ENCODE peak calls at places on chromosomes 1 and 21, in four cellular contexts. One of them, this sample, is unnamed.

GRCh38 chr1:10866314-10867091 is 70.1 kb upstream of the CASZ1 start:
- DNase-seq in uterus: peak; percentile 35
- DNase-seq in transverse colon: peak; percentile 16
- DNase-seq in GM12878: no peak
- DNase-seq in this sample: peak; percentile 10

GRCh38 chr1:70909262-70909817 is 138.3 kb downstream of the PTGER3 start:
- DNase-seq in uterus: no peak
- DNase-seq in GM12878: no peak
- DNase-seq in transverse colon: no peak
- DNase-seq in this sample: no peak

GRCh38 chr1:194341587-194341986 is 1155.2 kb upstream of the B3GALT2 start:
- DNase-seq in GM12878: no peak
- DNase-seq in uterus: no peak
- DNase-seq in transverse colon: no peak
- DNase-seq in this sample: no peak

GRCh38 chr1:3918966-3919611 is 19.0 kb upstream of the C1orf174 start:
- DNase-seq in GM12878: no peak
- DNase-seq in uterus: no peak
- DNase-seq in transverse colon: no peak
- DNase-seq in this sample: no peak

GRCh38 chr1:38068220-38068979 is 21.8 kb upstream of the POU3F1 start:
- DNase-seq in GM12878: no peak
- DNase-seq in transverse colon: no peak
- DNase-seq in uterus: no peak
- DNase-seq in this sample: no peak

GRCh38 chr1:204369006-204369726 is 9.4 kb upstream of the PLEKHA6 start:
- DNase-seq in transverse colon: no peak
- DNase-seq in uterus: no peak
- DNase-seq in GM12878: no peak
- DNase-seq in this sample: no peak

GRCh38 chr1:211825990-211826389 is 4.6 kb downstream of the LPGAT1 start:
- DNase-seq in uterus: no peak
- DNase-seq in GM12878: no peak
- DNase-seq in transverse colon: no peak
- DNase-seq in this sample: no peak

GRCh38 chr1:203440780-203441179 is 34.8 kb upstream of the PRELP start:
- DNase-seq in transverse colon: peak; percentile 83
- DNase-seq in uterus: peak; percentile 86
- DNase-seq in GM12878: no peak
- DNase-seq in this sample: peak; percentile 57

GRCh38 chr21:37551406-37552355 is 185.1 kb downstream of the DYRK1A start:
- DNase-seq in GM12878: no peak
- DNase-seq in transverse colon: no peak
- DNase-seq in uterus: peak; percentile 51
- DNase-seq in this sample: no peak

GRCh38 chr21:37548521-37548981 is 182.0 kb downstream of the DYRK1A start:
- DNase-seq in GM12878: no peak
- DNase-seq in transverse colon: no peak
- DNase-seq in uterus: no peak
- DNase-seq in this sample: no peak

GRCh38 chr21:37547615-37547975 is 181.0 kb downstream of the DYRK1A start:
- DNase-seq in uterus: no peak
- DNase-seq in GM12878: no peak
- DNase-seq in transverse colon: no peak
- DNase-seq in this sample: no peak

GRCh38 chr21:37552496-37553399 is 186.2 kb downstream of the DYRK1A start:
- DNase-seq in GM12878: no peak
- DNase-seq in uterus: no peak
- DNase-seq in transverse colon: no peak
- DNase-seq in this sample: no peak

DNA sequence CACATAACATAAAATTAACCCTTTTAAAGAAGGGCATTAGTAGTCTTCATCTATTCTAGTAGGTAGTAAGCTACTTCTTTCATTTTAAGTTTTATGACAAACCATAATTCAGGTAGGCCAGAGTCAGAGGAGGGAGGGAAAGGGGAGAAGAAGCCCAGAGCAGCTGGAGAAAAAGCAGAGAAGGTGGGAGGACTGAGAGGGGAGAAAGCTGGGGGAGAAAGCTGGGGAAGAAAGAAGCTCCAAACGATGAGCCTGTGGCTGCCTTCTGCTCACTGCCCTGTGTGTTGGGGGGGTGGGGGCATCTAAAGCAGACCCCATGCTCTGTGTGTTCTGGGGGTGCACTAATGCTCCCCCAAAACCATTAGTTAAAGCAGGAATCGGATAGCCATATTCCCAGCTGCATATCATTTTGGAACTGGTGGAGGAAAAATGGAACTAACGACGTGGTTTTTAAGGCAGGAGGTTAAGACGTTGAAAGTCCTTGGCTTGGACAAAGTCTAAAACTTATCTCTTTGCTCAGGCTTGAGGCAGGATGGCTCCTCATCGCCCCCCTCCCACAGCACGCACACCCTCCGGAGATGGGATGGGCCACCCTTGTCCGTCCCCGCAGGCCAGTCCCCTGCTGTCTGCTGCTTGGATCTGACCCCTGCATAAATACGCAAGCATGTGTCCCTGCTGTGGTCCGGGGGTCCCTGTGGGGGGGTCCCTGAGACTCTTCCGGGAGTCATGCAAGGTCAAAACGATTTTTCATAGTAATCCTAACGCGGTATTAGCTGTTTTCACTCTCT is 184.2 kb downstream of the DYRK1A start:
- DNase-seq in transverse colon: no peak
- DNase-seq in GM12878: no peak
- DNase-seq in uterus: no peak
- DNase-seq in this sample: no peak
- H3K4me3 ChIP-seq in transverse colon: no peak overlapping the region
- H3K4me3 ChIP-seq in GM12878: no peak overlapping the region
- H3K4me3 ChIP-seq in uterus: peak overlapping the region; percentile 19
- H3K4me3 ChIP-seq in this sample: no peak overlapping the region

DNA sequence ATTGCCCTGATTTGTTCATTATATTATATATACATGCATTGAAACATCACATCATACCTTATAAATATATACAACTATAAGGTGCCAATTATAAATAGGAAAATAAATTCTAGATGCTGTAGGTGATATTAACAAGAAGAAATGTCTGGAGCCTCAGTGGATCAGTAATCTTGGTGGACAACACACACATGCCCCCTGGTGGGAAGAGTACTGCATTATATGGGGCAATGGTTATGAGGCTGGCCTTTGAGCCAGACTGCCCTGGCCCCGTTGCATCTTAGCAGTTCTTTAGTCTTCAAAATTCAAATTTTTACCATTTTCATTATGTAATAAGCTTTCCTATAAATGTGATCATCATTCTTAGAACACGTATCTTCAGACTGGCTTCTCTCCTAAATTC is 335.0 kb upstream of the GREM2 start:
- DNase-seq in GM12878: no peak
- DNase-seq in uterus: no peak
- DNase-seq in transverse colon: peak; percentile 40
- DNase-seq in this sample: peak; percentile 47
- TF ChIP-seq CTCF in GM12878: peak; percentile 26
- TF ChIP-seq CTCF in uterus: peak; percentile 17
- TF ChIP-seq CTCF in transverse colon: peak; percentile 64
- TF ChIP-seq CTCF in this sample: peak; percentile 43

DNA sequence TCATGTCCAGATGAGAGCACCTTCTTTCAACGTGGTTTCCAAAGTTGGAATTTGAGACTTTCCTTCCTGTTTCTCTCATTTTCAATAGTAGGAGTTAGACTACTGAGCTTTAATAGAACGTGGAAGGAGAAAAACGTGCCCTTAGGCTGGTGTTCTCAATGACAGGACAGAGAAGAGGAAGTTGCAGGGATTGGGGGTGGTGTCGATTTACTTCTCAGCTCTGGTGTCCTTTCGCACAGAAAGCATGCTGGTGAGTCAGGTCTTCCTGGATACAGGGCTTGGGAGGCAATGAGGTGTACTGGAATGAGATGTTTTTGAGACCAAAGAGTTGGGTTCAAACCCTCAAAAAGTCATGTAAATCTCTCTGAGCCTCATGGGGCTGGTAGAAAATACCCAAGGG is 67.1 kb downstream of the HIVEP3 start:
- DNase-seq in uterus: no peak
- DNase-seq in transverse colon: no peak
- DNase-seq in GM12878: no peak
- DNase-seq in this sample: peak; percentile 21
- H3K4me3 ChIP-seq in uterus: no peak overlapping the region
- H3K4me3 ChIP-seq in transverse colon: no peak overlapping the region
- H3K4me3 ChIP-seq in GM12878: no peak overlapping the region
- H3K4me3 ChIP-seq in this sample: no peak overlapping the region

GRCh38 chr1:66331641-66332523 is 202.1 kb upstream of the SGIP1 start:
- DNase-seq in transverse colon: peak; percentile 64
- DNase-seq in GM12878: no peak
- DNase-seq in uterus: peak; percentile 59
- DNase-seq in this sample: peak; percentile 65
- TF ChIP-seq CTCF in transverse colon: peak; percentile 32
- TF ChIP-seq CTCF in GM12878: no peak
- TF ChIP-seq CTCF in uterus: no peak
- TF ChIP-seq CTCF in this sample: no peak

GRCh38 chr1:22454476-22455056 is 2.9 kb downstream of the ZBTB40 start:
- DNase-seq in transverse colon: no peak
- DNase-seq in uterus: no peak
- DNase-seq in GM12878: no peak
- DNase-seq in this sample: no peak

GRCh38 chr1:22450421-22451021 is 1.1 kb upstream of the ZBTB40 start:
- DNase-seq in GM12878: no peak
- DNase-seq in transverse colon: no peak
- DNase-seq in uterus: no peak
- DNase-seq in this sample: no peak

GRCh38 chr1:22452401-22452963 is 831 bp downstream of the ZBTB40 start:
- DNase-seq in transverse colon: peak; percentile 26
- DNase-seq in GM12878: peak; percentile 9
- DNase-seq in uterus: peak; percentile 27
- DNase-seq in this sample: peak; percentile 19

GRCh38 chr1:22451702-22452400 is at the start of gene ZBTB40:
- DNase-seq in GM12878: peak; percentile 80
- DNase-seq in uterus: peak; percentile 97
- DNase-seq in transverse colon: peak; percentile 96
- DNase-seq in this sample: peak; percentile 98

GRCh38 chr1:22453181-22453580 is 1.5 kb downstream of the ZBTB40 start:
- DNase-seq in transverse colon: no peak
- DNase-seq in uterus: no peak
- DNase-seq in GM12878: no peak
- DNase-seq in this sample: no peak
- H3K4me3 ChIP-seq in transverse colon: no peak overlapping the region
- H3K4me3 ChIP-seq in uterus: no peak overlapping the region
- H3K4me3 ChIP-seq in GM12878: peak overlapping the region; percentile 89
- H3K4me3 ChIP-seq in this sample: no peak overlapping the region

GRCh38 chr1:97136971-97137370 is 415.4 kb downstream of the PTBP2 start:
- DNase-seq in transverse colon: no peak
- DNase-seq in uterus: no peak
- DNase-seq in GM12878: no peak
- DNase-seq in this sample: no peak

GRCh38 chr1:97137862-97138514 is 416.4 kb downstream of the PTBP2 start:
- DNase-seq in GM12878: peak; percentile 20
- DNase-seq in transverse colon: peak; percentile 10
- DNase-seq in uterus: peak; percentile 18
- DNase-seq in this sample: peak; percentile 72

GRCh38 chr1:97135972-97136371 is 414.4 kb downstream of the PTBP2 start:
- DNase-seq in transverse colon: no peak
- DNase-seq in uterus: no peak
- DNase-seq in GM12878: no peak
- DNase-seq in this sample: no peak

GRCh38 chr1:97139512-97139911 is 417.9 kb downstream of the PTBP2 start:
- DNase-seq in GM12878: no peak
- DNase-seq in transverse colon: no peak
- DNase-seq in uterus: no peak
- DNase-seq in this sample: no peak

DNA sequence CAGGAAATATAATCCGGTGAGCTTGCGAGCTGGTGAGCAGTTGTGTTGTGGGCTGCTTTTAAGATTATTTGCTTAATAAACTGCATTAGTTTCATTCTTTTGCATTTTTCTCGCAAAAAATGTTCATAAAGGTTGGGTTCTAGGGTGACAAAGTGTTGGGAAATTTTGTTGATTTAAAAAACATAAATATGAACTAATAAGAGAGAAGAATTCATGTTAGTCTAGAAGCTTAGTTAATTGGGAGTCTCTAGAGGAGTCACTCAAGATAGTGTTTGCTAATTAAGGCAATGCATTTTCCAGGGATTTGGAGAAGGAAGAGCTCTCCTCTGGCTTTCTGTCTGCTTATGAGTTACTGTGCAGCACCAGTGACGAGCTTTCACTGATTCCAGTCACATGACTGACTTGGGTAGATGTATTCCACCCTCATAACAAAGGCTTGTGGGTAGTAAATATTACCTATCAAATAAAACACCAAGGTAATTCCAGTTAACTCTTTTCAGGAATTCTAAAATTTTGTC is 417.0 kb downstream of the PTBP2 start:
- DNase-seq in transverse colon: no peak
- DNase-seq in uterus: no peak
- DNase-seq in GM12878: no peak
- DNase-seq in this sample: no peak
- TF ChIP-seq CTCF in transverse colon: no peak
- TF ChIP-seq CTCF in uterus: no peak
- TF ChIP-seq CTCF in GM12878: no peak
- TF ChIP-seq CTCF in this sample: no peak

DNA sequence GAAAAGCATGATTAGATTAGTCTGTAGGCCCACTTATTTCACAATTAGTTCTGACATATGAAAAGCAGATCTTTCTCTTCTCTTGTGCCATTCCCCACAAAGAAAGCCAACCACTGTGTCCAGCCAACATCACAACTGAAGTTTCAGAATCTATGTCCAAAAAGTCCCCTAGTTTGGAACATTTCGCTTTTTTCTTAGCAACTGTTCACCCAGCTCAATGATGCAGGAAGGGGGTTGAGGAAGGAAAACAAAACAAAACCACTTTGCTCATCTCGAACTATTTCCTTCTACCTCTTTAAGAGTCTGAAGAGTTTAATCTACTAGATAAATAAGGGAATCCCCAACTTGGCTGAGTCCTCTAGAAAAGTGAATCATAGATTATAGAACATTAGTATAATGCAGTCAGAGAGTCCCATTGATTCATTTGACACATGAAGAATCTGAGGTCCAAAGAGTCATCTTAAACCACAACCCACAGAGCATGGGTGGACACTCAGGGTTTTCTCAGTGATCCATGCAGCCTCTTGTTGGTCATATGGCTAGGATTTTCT is 159.3 kb upstream of the SGIP1 start:
- DNase-seq in GM12878: peak; percentile 96
- DNase-seq in transverse colon: no peak
- DNase-seq in uterus: no peak
- DNase-seq in this sample: peak; percentile 91
- H3K4me3 ChIP-seq in GM12878: no peak overlapping the region
- H3K4me3 ChIP-seq in transverse colon: no peak overlapping the region
- H3K4me3 ChIP-seq in uterus: no peak overlapping the region
- H3K4me3 ChIP-seq in this sample: no peak overlapping the region

GRCh38 chr1:223659711-223660110 is 5.8 kb downstream of the CAPN8 start:
- DNase-seq in uterus: no peak
- DNase-seq in GM12878: no peak
- DNase-seq in transverse colon: no peak
- DNase-seq in this sample: no peak
- TF ChIP-seq CTCF in uterus: no peak
- TF ChIP-seq CTCF in GM12878: no peak
- TF ChIP-seq CTCF in transverse colon: no peak
- TF ChIP-seq CTCF in this sample: no peak

GRCh38 chr1:63289135-63289534 is 33.2 kb upstream of the FOXD3 start:
- DNase-seq in transverse colon: no peak
- DNase-seq in uterus: no peak
- DNase-seq in GM12878: no peak
- DNase-seq in this sample: no peak
- H3K4me3 ChIP-seq in transverse colon: no peak overlapping the region
- H3K4me3 ChIP-seq in uterus: no peak overlapping the region
- H3K4me3 ChIP-seq in GM12878: no peak overlapping the region
- H3K4me3 ChIP-seq in this sample: no peak overlapping the region